ENCODE peak calls at places on chromosomes 2 and 18, in seven cellular contexts. R is A673, J is posterior cingulate gyrus, I is NCI-H69, W is astrocyte of the cerebellum, O is skeletal muscle cell, F is aorta. B is an unnamed sample.

GRCh38 chr2:132850688-132851087 is 180.7 kb upstream of the LYPD1 start:
- DNase-seq in F (no peak), R (no peak), O (no peak), J (no peak), I (no peak), W (no peak), B (no peak)

GRCh38 chr2:168060956-168061750 is 186.2 kb downstream of the STK39 start:
- DNase-seq in W (no peak), J (no peak), I (no peak), R (peak; percentile 4), F (no peak), O (peak; percentile 22), B (no peak)

GRCh38 chr18:48547456-48548403 is 8.9 kb downstream of the CTIF start:
- DNase-seq in R (peak; percentile 78), F (no peak), I (peak; percentile 48), W (no peak), O (peak; percentile 70), J (no peak), B (peak; percentile 68)

GRCh38 chr2:238498691-238499295 is 72.1 kb downstream of the ASB1 start:
- DNase-seq in O (no peak), I (peak; percentile 38), J (no peak), F (no peak), R (no peak), W (no peak), B (no peak)

GRCh38 chr2:14756122-14756541 is 123.6 kb downstream of the LRATD1 start:
- DNase-seq in J (no peak), O (no peak), R (no peak), I (no peak), W (no peak), F (no peak), B (no peak)

GRCh38 chr2:232957607-232958211 is 55.3 kb downstream of the NGEF start:
- DNase-seq in F (no peak), W (no peak), O (no peak), J (no peak), R (no peak), I (no peak), B (no peak)

GRCh38 chr2:195596840-195597239 is 60.2 kb upstream of the SLC39A10 start:
- DNase-seq in J (no peak), F (no peak), W (no peak), O (no peak), R (peak; percentile 83), I (no peak), B (no peak)

GRCh38 chr18:22467760-22468553 is 50.2 kb upstream of the CTAGE1 start:
- DNase-seq in W (peak; percentile 89), O (peak; percentile 95), F (peak; percentile 84), I (no peak), R (no peak), J (no peak), B (no peak)

GRCh38 chr18:36811430-36811829 is 17.4 kb downstream of the TPGS2 start:
- DNase-seq in R (no peak), F (no peak), I (no peak), J (no peak), W (no peak), O (no peak), B (no peak)